ENCODE peak calls at places on chromosomes 11 and 22, in ten cellular contexts. X, E, Y, Z, H, B, W, F, P and O are unnamed samples.
A peak's percentile ranks its signal among the peaks of the same experiment; 100 is the strongest.

GRCh38 chr11:106091480-106092123 is 14.1 kb downstream of the AASDHPPT start:
- DNase-seq in H (no peak), F (peak; percentile 88), X (no peak), Y (no peak), Z (no peak), W (no peak), E (no peak), B (no peak), P (peak; percentile 48), O (no peak)

GRCh38 chr22:48307941-48308340 is 1519.7 kb downstream of the BRD1 start:
- DNase-seq in H (no peak), Y (no peak), P (no peak), X (no peak), Z (no peak), W (no peak), F (no peak), E (no peak), B (no peak), O (no peak)

GRCh38 chr11:8009856-8010255 is 22.7 kb downstream of the EIF3F start:
- DNase-seq in B (no peak), Y (no peak), X (no peak), Z (no peak), P (no peak), W (no peak), H (no peak), F (no peak), E (no peak), O (no peak)

GRCh38 chr22:30314918-30315317 is 11.8 kb downstream of the TBC1D10A start:
- DNase-seq in X (no peak), Y (no peak), W (no peak), H (no peak), E (no peak), Z (no peak), F (peak; percentile 67), B (peak; percentile 73), P (no peak), O (no peak)

GRCh38 chr22:46088541-46089311 is 61.6 kb upstream of the PPARA start:
- DNase-seq in F (peak; percentile 64), W (peak; percentile 85), P (no peak), Y (no peak), E (no peak), X (peak; percentile 50), H (no peak), B (no peak), Z (no peak), O (no peak)

GRCh38 chr11:26753738-26754504 is 32.1 kb upstream of the SLC5A12 start:
- DNase-seq in W (peak; percentile 37), B (peak; percentile 41), Z (peak; percentile 18), X (peak; percentile 47), Y (peak; percentile 63), E (peak; percentile 10), H (peak; percentile 79), F (peak; percentile 74), P (peak; percentile 62), O (peak; percentile 7)

GRCh38 chr11:120714448-120714847 is 202.9 kb downstream of the GRIK4 start:
- DNase-seq in Y (no peak), F (no peak), H (no peak), P (no peak), W (no peak), B (no peak), E (no peak), X (no peak), Z (no peak), O (no peak)

GRCh38 chr11:120400564-120401364 is 64.6 kb downstream of the ARHGEF12 start:
- DNase-seq in Y (peak; percentile 64), F (peak; percentile 99), P (peak; percentile 84), H (no peak), W (no peak), E (no peak), Z (no peak), B (peak; percentile 47), X (no peak), O (no peak)

GRCh38 chr11:95739526-95739925 is 50.1 kb downstream of the FAM76B start:
- DNase-seq in H (no peak), P (no peak), Y (no peak), X (no peak), W (no peak), B (no peak), Z (no peak), E (no peak), F (no peak), O (no peak)

GRCh38 chr11:73520358-73521061 is 77.4 kb downstream of the FAM168A start:
- DNase-seq in H (no peak), E (no peak), P (no peak), B (no peak), X (no peak), Y (no peak), W (no peak), Z (no peak), F (peak; percentile 22), O (no peak)

GRCh38 chr22:47854226-47854625 is 1091.8 kb downstream of the TBC1D22A start:
- DNase-seq in X (no peak), B (no peak), Z (no peak), Y (no peak), W (no peak), F (no peak), E (no peak), H (no peak), P (no peak), O (no peak)

GRCh38 chr11:44601471-44602370 is 36.3 kb downstream of the CD82 start:
- DNase-seq in H (no peak), X (no peak), E (no peak), P (peak; percentile 20), F (no peak), B (no peak), Z (no peak), W (no peak), Y (peak; percentile 90), O (no peak)

GRCh38 chr11:103420593-103420992 is 311.4 kb downstream of the DYNC2H1 start:
- DNase-seq in W (no peak), X (no peak), E (no peak), H (no peak), B (no peak), F (peak; percentile 81), Y (no peak), P (no peak), Z (no peak), O (no peak)

GRCh38 chr11:115168229-115168671 is 336.0 kb downstream of the CADM1 start:
- DNase-seq in Z (no peak), B (no peak), H (no peak), E (peak; percentile 40), W (no peak), P (peak; percentile 8), Y (no peak), X (no peak), F (no peak), O (no peak)

GRCh38 chr22:43654271-43654670 is 157.8 kb downstream of the EFCAB6 start:
- DNase-seq in Z (no peak), F (no peak), E (no peak), B (no peak), W (no peak), P (no peak), X (no peak), H (no peak), Y (no peak), O (no peak)

GRCh38 chr11:131979364-131979763 is 608.9 kb downstream of the NTM start:
- DNase-seq in W (no peak), E (no peak), X (no peak), Y (no peak), P (no peak), F (no peak), Z (no peak), B (no peak), H (no peak), O (no peak)

DNA sequence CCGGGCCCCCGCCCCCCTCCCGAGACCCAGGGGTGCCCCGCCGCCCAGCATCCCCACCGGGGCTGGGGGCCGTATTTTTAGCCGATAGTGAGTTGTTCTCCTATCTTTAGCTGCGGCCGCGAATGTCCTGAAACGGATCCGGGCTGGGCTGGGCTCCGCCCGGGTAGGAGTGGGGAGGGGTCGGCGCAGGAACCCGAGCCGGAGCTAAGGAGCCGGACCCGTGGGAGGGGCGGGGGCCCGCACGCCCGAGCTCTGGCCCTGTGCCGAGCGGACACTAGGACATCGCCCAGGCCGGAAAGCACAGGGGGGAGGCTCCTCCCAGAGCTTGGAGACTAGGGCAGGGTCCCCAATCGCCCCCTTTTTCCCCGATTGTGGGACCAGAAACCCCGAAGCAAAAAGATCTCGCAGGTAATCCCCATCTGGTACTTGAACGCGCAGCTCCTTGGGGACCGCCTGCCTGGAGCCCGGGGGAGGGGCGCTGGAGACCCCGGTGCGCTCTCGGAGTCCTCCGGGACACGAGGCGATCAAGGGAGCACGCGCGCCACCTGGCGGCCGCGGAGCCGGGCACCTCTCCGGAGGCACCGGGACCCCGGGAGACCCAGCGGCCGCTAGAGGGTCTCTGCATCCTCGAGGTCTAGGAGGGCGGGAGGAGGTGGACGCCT is 669 bp downstream of the CDC42EP2 start:
- DNase-seq in X (peak; percentile 85), P (peak; percentile 61), H (peak; percentile 92), B (peak; percentile 94), Z (peak; percentile 89), E (peak; percentile 80), F (peak; percentile 68), W (peak; percentile 53), Y (peak; percentile 90), O (no peak)
- H3K27ac ChIP-seq in X (peak overlapping the region; percentile 91), P (peak overlapping the region; percentile 97), H (no peak overlapping the region), B (peak overlapping the region; percentile 3), Z (no peak overlapping the region), E (peak overlapping the region; percentile 95), F (peak overlapping the region; percentile 91), W (peak overlapping the region; percentile 94), Y (peak overlapping the region; percentile 93), O (peak overlapping the region; percentile 81)

GRCh38 chr11:65501005-65501529 is 2.2 kb downstream of the MALAT1 start:
- DNase-seq in P (no peak), F (peak; percentile 42), W (no peak), Y (no peak), B (no peak), Z (no peak), H (no peak), E (no peak), X (no peak), O (no peak)
- H3K27ac ChIP-seq in P (peak overlapping the region; percentile 98), F (peak overlapping the region; percentile 75), W (peak overlapping the region; percentile 95), Y (peak overlapping the region; percentile 94), B (peak overlapping the region; percentile 98), Z (no peak overlapping the region), H (peak overlapping the region; percentile 100), E (peak overlapping the region; percentile 96), X (peak overlapping the region; percentile 97), O (peak overlapping the region; percentile 99)

DNA sequence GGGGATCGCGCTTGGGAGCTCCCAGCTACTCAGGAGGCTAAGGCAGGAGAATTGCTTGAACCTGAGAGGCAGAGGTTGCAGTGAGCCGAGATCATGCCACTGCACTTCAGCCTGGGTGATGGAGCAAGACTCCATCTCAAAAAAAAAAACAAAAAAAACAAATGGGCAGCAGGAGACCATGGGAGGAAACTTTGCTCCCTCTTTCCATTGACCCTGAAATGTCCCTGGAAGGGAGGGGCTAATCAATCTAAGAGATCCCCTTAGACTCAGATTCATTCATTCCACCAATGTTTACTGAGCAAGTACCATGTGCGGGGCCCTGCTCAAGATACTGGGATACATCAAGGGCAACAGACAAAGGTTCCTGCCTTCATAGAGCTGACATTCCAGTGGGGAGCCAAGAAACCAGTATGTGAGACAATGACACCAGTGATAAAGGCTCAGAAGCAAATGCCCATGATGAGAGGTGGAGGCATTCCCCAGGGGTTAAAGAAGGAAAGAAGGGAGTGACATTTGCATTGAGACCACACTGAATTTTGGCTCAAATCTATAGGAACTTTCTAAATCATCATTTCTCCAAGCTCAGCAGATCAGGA is 37.7 kb upstream of the TFIP11 start:
- DNase-seq in W (no peak), F (no peak), Y (no peak), X (no peak), P (no peak), E (no peak), H (no peak), Z (no peak), B (no peak), O (no peak)
- H3K27ac ChIP-seq in W (no peak overlapping the region), F (peak overlapping the region; percentile 23), Y (no peak overlapping the region), X (no peak overlapping the region), P (peak overlapping the region; percentile 86), E (peak overlapping the region; percentile 89), H (no peak overlapping the region), Z (no peak overlapping the region), B (peak overlapping the region; percentile 85), O (no peak overlapping the region)

GRCh38 chr11:117851091-117851490 is 25.4 kb downstream of the FXYD6 start:
- DNase-seq in W (no peak), H (no peak), B (no peak), X (peak; percentile 65), Z (no peak), P (no peak), E (peak; percentile 5), Y (no peak), F (peak; percentile 4), O (no peak)
- H3K27ac ChIP-seq in W (no peak overlapping the region), H (no peak overlapping the region), B (no peak overlapping the region), X (peak overlapping the region; percentile 72), Z (no peak overlapping the region), P (no peak overlapping the region), E (peak overlapping the region; percentile 22), Y (no peak overlapping the region), F (no peak overlapping the region), O (no peak overlapping the region)